ENCODE peak calls at places on chromosomes 4 and X, in eight cellular contexts. One of them, this sample, is unnamed.

GRCh38 chrX:46436744-46437143 is 108.5 kb downstream of the ZNF674 start:
- DNase-seq in prostate gland: no peak
- DNase-seq in upper lobe of right lung: no peak
- DNase-seq in left lung: no peak
- DNase-seq in brain microvascular endothelial cell: no peak
- DNase-seq in colonic mucosa: no peak
- DNase-seq in H1: no peak
- DNase-seq in CD8-positive, alpha-beta memory T cell: no peak
- DNase-seq in this sample: no peak

GRCh38 chrX:153882086-153882498 is 3.9 kb downstream of the L1CAM start:
- DNase-seq in prostate gland: no peak
- DNase-seq in upper lobe of right lung: no peak
- DNase-seq in left lung: no peak
- DNase-seq in brain microvascular endothelial cell: peak
- DNase-seq in colonic mucosa: no peak
- DNase-seq in H1: no peak
- DNase-seq in CD8-positive, alpha-beta memory T cell: no peak
- DNase-seq in this sample: no peak

GRCh38 chr4:71296945-71297344 is 41.9 kb upstream of the SLC4A4 start:
- DNase-seq in prostate gland: peak
- DNase-seq in upper lobe of right lung: no peak
- DNase-seq in left lung: no peak
- DNase-seq in brain microvascular endothelial cell: no peak
- DNase-seq in colonic mucosa: peak
- DNase-seq in H1: no peak
- DNase-seq in CD8-positive, alpha-beta memory T cell: no peak
- DNase-seq in this sample: no peak

GRCh38 chr4:41098093-41098492 is 116.2 kb downstream of the APBB2 start:
- DNase-seq in prostate gland: no peak
- DNase-seq in upper lobe of right lung: no peak
- DNase-seq in left lung: no peak
- DNase-seq in brain microvascular endothelial cell: no peak
- DNase-seq in colonic mucosa: no peak
- DNase-seq in H1: no peak
- DNase-seq in CD8-positive, alpha-beta memory T cell: no peak
- DNase-seq in this sample: no peak

GRCh38 chr4:76374744-76375143 is 46.2 kb downstream of the CCDC158 start:
- DNase-seq in prostate gland: no peak
- DNase-seq in upper lobe of right lung: no peak
- DNase-seq in left lung: no peak
- DNase-seq in brain microvascular endothelial cell: no peak
- DNase-seq in colonic mucosa: no peak
- DNase-seq in H1: no peak
- DNase-seq in CD8-positive, alpha-beta memory T cell: no peak
- DNase-seq in this sample: no peak

GRCh38 chr4:168383510-168383909 is 65.0 kb upstream of the DDX60 start:
- DNase-seq in prostate gland: no peak
- DNase-seq in upper lobe of right lung: no peak
- DNase-seq in left lung: no peak
- DNase-seq in brain microvascular endothelial cell: no peak
- DNase-seq in colonic mucosa: no peak
- DNase-seq in H1: no peak
- DNase-seq in CD8-positive, alpha-beta memory T cell: no peak
- DNase-seq in this sample: no peak

GRCh38 chr4:40281913-40282312 is 53.2 kb upstream of the CHRNA9 start:
- DNase-seq in prostate gland: no peak
- DNase-seq in upper lobe of right lung: no peak
- DNase-seq in left lung: no peak
- DNase-seq in brain microvascular endothelial cell: no peak
- DNase-seq in colonic mucosa: no peak
- DNase-seq in H1: no peak
- DNase-seq in CD8-positive, alpha-beta memory T cell: no peak
- DNase-seq in this sample: no peak

GRCh38 chrX:50579955-50580354 is 109.3 kb upstream of the DGKK start:
- DNase-seq in prostate gland: peak
- DNase-seq in upper lobe of right lung: no peak
- DNase-seq in left lung: no peak
- DNase-seq in brain microvascular endothelial cell: peak
- DNase-seq in colonic mucosa: peak
- DNase-seq in H1: no peak
- DNase-seq in CD8-positive, alpha-beta memory T cell: peak
- DNase-seq in this sample: no peak

GRCh38 chr4:7784131-7784870 is 155.4 kb downstream of the AFAP1 start:
- DNase-seq in prostate gland: no peak
- DNase-seq in upper lobe of right lung: peak
- DNase-seq in left lung: no peak
- DNase-seq in brain microvascular endothelial cell: no peak
- DNase-seq in colonic mucosa: no peak
- DNase-seq in H1: no peak
- DNase-seq in CD8-positive, alpha-beta memory T cell: no peak
- DNase-seq in this sample: no peak

GRCh38 chr4:100872811-100873210 is 355.0 kb upstream of the EMCN start:
- DNase-seq in prostate gland: no peak
- DNase-seq in upper lobe of right lung: no peak
- DNase-seq in left lung: no peak
- DNase-seq in brain microvascular endothelial cell: peak
- DNase-seq in colonic mucosa: no peak
- DNase-seq in H1: no peak
- DNase-seq in CD8-positive, alpha-beta memory T cell: no peak
- DNase-seq in this sample: no peak

GRCh38 chr4:88900432-88900831 is 156.6 kb downstream of the FAM13A start:
- DNase-seq in prostate gland: no peak
- DNase-seq in upper lobe of right lung: no peak
- DNase-seq in left lung: no peak
- DNase-seq in brain microvascular endothelial cell: peak
- DNase-seq in colonic mucosa: no peak
- DNase-seq in H1: no peak
- DNase-seq in CD8-positive, alpha-beta memory T cell: no peak
- DNase-seq in this sample: no peak

GRCh38 chr4:48898733-48899431 is 7.7 kb downstream of the OCIAD2 start:
- DNase-seq in prostate gland: no peak
- DNase-seq in upper lobe of right lung: no peak
- DNase-seq in left lung: no peak
- DNase-seq in brain microvascular endothelial cell: peak
- DNase-seq in colonic mucosa: no peak
- DNase-seq in H1: no peak
- DNase-seq in CD8-positive, alpha-beta memory T cell: no peak
- DNase-seq in this sample: no peak

GRCh38 chr4:150033937-150034336 is 44.3 kb upstream of the DCLK2 start:
- DNase-seq in prostate gland: no peak
- DNase-seq in upper lobe of right lung: no peak
- DNase-seq in left lung: no peak
- DNase-seq in brain microvascular endothelial cell: peak
- DNase-seq in colonic mucosa: peak
- DNase-seq in H1: no peak
- DNase-seq in CD8-positive, alpha-beta memory T cell: no peak
- DNase-seq in this sample: no peak

GRCh38 chr4:106502106-106502699 is 133.6 kb upstream of the GIMD1 start:
- DNase-seq in prostate gland: peak
- DNase-seq in upper lobe of right lung: peak
- DNase-seq in left lung: no peak
- DNase-seq in brain microvascular endothelial cell: peak
- DNase-seq in colonic mucosa: peak
- DNase-seq in H1: peak
- DNase-seq in CD8-positive, alpha-beta memory T cell: no peak
- DNase-seq in this sample: no peak

GRCh38 chr4:78058591-78059523 is 1.7 kb downstream of the FRAS1 start:
- DNase-seq in prostate gland: peak
- DNase-seq in upper lobe of right lung: peak
- DNase-seq in left lung: peak
- DNase-seq in brain microvascular endothelial cell: peak
- DNase-seq in colonic mucosa: peak
- DNase-seq in H1: peak
- DNase-seq in CD8-positive, alpha-beta memory T cell: peak
- DNase-seq in this sample: no peak
- H3K4me3 ChIP-seq in prostate gland: peak
- H3K4me3 ChIP-seq in upper lobe of right lung: peak
- H3K4me3 ChIP-seq in left lung: peak
- H3K4me3 ChIP-seq in brain microvascular endothelial cell: peak
- H3K4me3 ChIP-seq in colonic mucosa: peak
- H3K4me3 ChIP-seq in H1: peak
- H3K4me3 ChIP-seq in CD8-positive, alpha-beta memory T cell: peak
- H3K4me3 ChIP-seq in this sample: peak

DNA sequence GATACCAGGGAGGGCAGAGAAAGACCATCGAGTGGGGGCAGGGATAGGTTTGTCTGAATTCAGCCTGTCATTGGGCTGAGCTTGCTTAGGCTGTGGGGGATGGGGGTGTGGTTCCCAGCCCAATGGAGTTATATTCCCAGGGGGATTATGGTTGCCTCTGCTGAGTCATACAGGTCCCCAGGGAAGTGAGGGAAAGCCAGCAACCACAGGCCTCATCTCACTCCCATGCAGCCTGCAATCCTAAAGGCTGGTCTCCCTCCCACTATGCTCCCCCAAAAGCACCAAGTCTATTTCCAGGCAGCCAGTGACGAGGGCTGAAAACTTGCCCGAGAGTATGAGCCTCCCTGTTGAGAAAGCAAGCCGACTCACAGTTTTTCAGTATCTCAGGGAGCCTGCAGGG is 39.3 kb downstream of the AFM start:
- DNase-seq in prostate gland: no peak
- DNase-seq in upper lobe of right lung: no peak
- DNase-seq in left lung: no peak
- DNase-seq in brain microvascular endothelial cell: peak
- DNase-seq in colonic mucosa: no peak
- DNase-seq in H1: peak
- DNase-seq in CD8-positive, alpha-beta memory T cell: no peak
- DNase-seq in this sample: no peak
- H3K27ac ChIP-seq in prostate gland: no peak
- H3K27ac ChIP-seq in upper lobe of right lung: no peak
- H3K27ac ChIP-seq in left lung: no peak
- H3K27ac ChIP-seq in brain microvascular endothelial cell: no peak
- H3K27ac ChIP-seq in colonic mucosa: no peak
- H3K27ac ChIP-seq in H1: peak
- H3K27ac ChIP-seq in CD8-positive, alpha-beta memory T cell: no peak
- H3K27ac ChIP-seq in this sample: no peak

GRCh38 chr4:5122114-5122513 is 70.8 kb downstream of the STK32B start:
- DNase-seq in prostate gland: no peak
- DNase-seq in upper lobe of right lung: no peak
- DNase-seq in left lung: no peak
- DNase-seq in brain microvascular endothelial cell: no peak
- DNase-seq in colonic mucosa: no peak
- DNase-seq in H1: no peak
- DNase-seq in CD8-positive, alpha-beta memory T cell: no peak
- DNase-seq in this sample: no peak
- H3K4me3 ChIP-seq in prostate gland: no peak
- H3K4me3 ChIP-seq in upper lobe of right lung: no peak
- H3K4me3 ChIP-seq in left lung: no peak
- H3K4me3 ChIP-seq in brain microvascular endothelial cell: no peak
- H3K4me3 ChIP-seq in colonic mucosa: no peak
- H3K4me3 ChIP-seq in H1: no peak
- H3K4me3 ChIP-seq in CD8-positive, alpha-beta memory T cell: no peak
- H3K4me3 ChIP-seq in this sample: no peak

GRCh38 chr4:159927781-159928180 is 824.9 kb downstream of the RAPGEF2 start:
- DNase-seq in prostate gland: no peak
- DNase-seq in upper lobe of right lung: no peak
- DNase-seq in left lung: peak
- DNase-seq in brain microvascular endothelial cell: no peak
- DNase-seq in colonic mucosa: no peak
- DNase-seq in H1: no peak
- DNase-seq in CD8-positive, alpha-beta memory T cell: no peak
- DNase-seq in this sample: no peak

GRCh38 chr4:159922119-159922518 is 819.2 kb downstream of the RAPGEF2 start:
- DNase-seq in prostate gland: no peak
- DNase-seq in upper lobe of right lung: no peak
- DNase-seq in left lung: no peak
- DNase-seq in brain microvascular endothelial cell: no peak
- DNase-seq in colonic mucosa: no peak
- DNase-seq in H1: no peak
- DNase-seq in CD8-positive, alpha-beta memory T cell: no peak
- DNase-seq in this sample: no peak

GRCh38 chr4:159925770-159926169 is 822.9 kb downstream of the RAPGEF2 start:
- DNase-seq in prostate gland: no peak
- DNase-seq in upper lobe of right lung: no peak
- DNase-seq in left lung: no peak
- DNase-seq in brain microvascular endothelial cell: no peak
- DNase-seq in colonic mucosa: no peak
- DNase-seq in H1: no peak
- DNase-seq in CD8-positive, alpha-beta memory T cell: no peak
- DNase-seq in this sample: no peak

GRCh38 chr4:159926871-159927270 is 824.0 kb downstream of the RAPGEF2 start:
- DNase-seq in prostate gland: no peak
- DNase-seq in upper lobe of right lung: no peak
- DNase-seq in left lung: no peak
- DNase-seq in brain microvascular endothelial cell: no peak
- DNase-seq in colonic mucosa: no peak
- DNase-seq in H1: no peak
- DNase-seq in CD8-positive, alpha-beta memory T cell: no peak
- DNase-seq in this sample: no peak
- H3K27ac ChIP-seq in prostate gland: no peak
- H3K27ac ChIP-seq in upper lobe of right lung: no peak
- H3K27ac ChIP-seq in left lung: no peak
- H3K27ac ChIP-seq in brain microvascular endothelial cell: no peak
- H3K27ac ChIP-seq in colonic mucosa: no peak
- H3K27ac ChIP-seq in H1: no peak
- H3K27ac ChIP-seq in CD8-positive, alpha-beta memory T cell: no peak
- H3K27ac ChIP-seq in this sample: no peak

GRCh38 chrX:33211356-33212254 is at the start of gene DMD:
- DNase-seq in prostate gland: peak
- DNase-seq in upper lobe of right lung: no peak
- DNase-seq in left lung: no peak
- DNase-seq in brain microvascular endothelial cell: peak
- DNase-seq in colonic mucosa: no peak
- DNase-seq in H1: no peak
- DNase-seq in CD8-positive, alpha-beta memory T cell: no peak
- DNase-seq in this sample: peak
- H3K4me3 ChIP-seq in prostate gland: no peak
- H3K4me3 ChIP-seq in upper lobe of right lung: peak
- H3K4me3 ChIP-seq in left lung: peak
- H3K4me3 ChIP-seq in brain microvascular endothelial cell: peak
- H3K4me3 ChIP-seq in colonic mucosa: no peak
- H3K4me3 ChIP-seq in H1: no peak
- H3K4me3 ChIP-seq in CD8-positive, alpha-beta memory T cell: no peak
- H3K4me3 ChIP-seq in this sample: peak

GRCh38 chrX:103586314-103586646 is 965 bp downstream of the TCEAL4 start:
- DNase-seq in prostate gland: peak
- DNase-seq in upper lobe of right lung: peak
- DNase-seq in left lung: peak
- DNase-seq in brain microvascular endothelial cell: no peak
- DNase-seq in colonic mucosa: peak
- DNase-seq in H1: no peak
- DNase-seq in CD8-positive, alpha-beta memory T cell: no peak
- DNase-seq in this sample: no peak

GRCh38 chrX:103585421-103586313 is at the start of gene TCEAL4:
- DNase-seq in prostate gland: peak
- DNase-seq in upper lobe of right lung: peak
- DNase-seq in left lung: peak
- DNase-seq in brain microvascular endothelial cell: peak
- DNase-seq in colonic mucosa: peak
- DNase-seq in H1: peak
- DNase-seq in CD8-positive, alpha-beta memory T cell: peak
- DNase-seq in this sample: peak

GRCh38 chrX:103584606-103585005 is 709 bp upstream of the TCEAL4 start:
- DNase-seq in prostate gland: no peak
- DNase-seq in upper lobe of right lung: no peak
- DNase-seq in left lung: no peak
- DNase-seq in brain microvascular endothelial cell: peak
- DNase-seq in colonic mucosa: no peak
- DNase-seq in H1: no peak
- DNase-seq in CD8-positive, alpha-beta memory T cell: no peak
- DNase-seq in this sample: no peak

GRCh38 chrX:103586659-103587058 is 1.3 kb downstream of the TCEAL4 start:
- DNase-seq in prostate gland: no peak
- DNase-seq in upper lobe of right lung: no peak
- DNase-seq in left lung: no peak
- DNase-seq in brain microvascular endothelial cell: no peak
- DNase-seq in colonic mucosa: no peak
- DNase-seq in H1: no peak
- DNase-seq in CD8-positive, alpha-beta memory T cell: no peak
- DNase-seq in this sample: no peak
- H3K27ac ChIP-seq in prostate gland: peak
- H3K27ac ChIP-seq in upper lobe of right lung: peak
- H3K27ac ChIP-seq in left lung: no peak
- H3K27ac ChIP-seq in brain microvascular endothelial cell: no peak
- H3K27ac ChIP-seq in colonic mucosa: peak
- H3K27ac ChIP-seq in H1: no peak
- H3K27ac ChIP-seq in CD8-positive, alpha-beta memory T cell: no peak
- H3K27ac ChIP-seq in this sample: peak